ENCODE peak calls at places on chromosomes 13 and 19, in four cellular contexts. Q is HCT116, V is Peyer's patch, N is HepG2. K is an unnamed sample.

GRCh38 chr19:32997716-32998355 is 25.8 kb downstream of the FAAP24 start:
- DNase-seq in V (no peak), Q (no peak), N (no peak), K (no peak)

GRCh38 chr13:79992111-79992510 is 348.8 kb downstream of the SPRY2 start:
- DNase-seq in Q (no peak), V (no peak), N (no peak), K (no peak)

GRCh38 chr13:101512650-101513049 is 60.2 kb downstream of the ITGBL1 start:
- DNase-seq in Q (no peak), V (no peak), N (no peak), K (no peak)

GRCh38 chr13:40063278-40063698 is 407.8 kb downstream of the COG6 start:
- DNase-seq in V (no peak), Q (no peak), N (no peak), K (no peak)

GRCh38 chr13:49347650-49348385 is 96.0 kb downstream of the CAB39L start:
- DNase-seq in N (no peak), Q (no peak), V (no peak), K (no peak)

GRCh38 chr19:48644355-48644754 is 1.6 kb downstream of the CA11 start:
- DNase-seq in N (no peak), V (no peak), Q (no peak), K (no peak)

GRCh38 chr19:40689339-40690049 is 957 bp downstream of the NUMBL start:
- DNase-seq in Q (no peak), N (no peak), V (no peak), K (peak)

GRCh38 chr19:18863843-18864362 is 32.1 kb downstream of the CERS1 start:
- DNase-seq in N (no peak), Q (no peak), V (no peak), K (no peak)

GRCh38 chr13:78689011-78689410 is 30.1 kb upstream of the OBI1 start:
- DNase-seq in N (peak), Q (no peak), V (no peak), K (no peak)

GRCh38 chr13:46127336-46128023 is 22.6 kb upstream of the CPB2 start:
- DNase-seq in N (no peak), V (no peak), Q (no peak), K (no peak)
- TF ChIP-seq POLR2A in N (no peak), V (no peak), Q (no peak), K (no peak)

GRCh38 chr13:23999411-23999810 is 102.1 kb upstream of the C1QTNF9B start:
- DNase-seq in V (no peak), Q (no peak), N (no peak), K (no peak)

GRCh38 chr13:24004971-24005370 is 107.7 kb upstream of the C1QTNF9B start:
- DNase-seq in V (no peak), Q (no peak), N (no peak), K (no peak)

GRCh38 chr13:24004142-24004541 is 106.8 kb upstream of the C1QTNF9B start:
- DNase-seq in Q (no peak), N (peak), V (no peak), K (no peak)

GRCh38 chr13:24005711-24006281 is 108.5 kb upstream of the C1QTNF9B start:
- DNase-seq in Q (no peak), N (no peak), V (no peak), K (no peak)

DNA sequence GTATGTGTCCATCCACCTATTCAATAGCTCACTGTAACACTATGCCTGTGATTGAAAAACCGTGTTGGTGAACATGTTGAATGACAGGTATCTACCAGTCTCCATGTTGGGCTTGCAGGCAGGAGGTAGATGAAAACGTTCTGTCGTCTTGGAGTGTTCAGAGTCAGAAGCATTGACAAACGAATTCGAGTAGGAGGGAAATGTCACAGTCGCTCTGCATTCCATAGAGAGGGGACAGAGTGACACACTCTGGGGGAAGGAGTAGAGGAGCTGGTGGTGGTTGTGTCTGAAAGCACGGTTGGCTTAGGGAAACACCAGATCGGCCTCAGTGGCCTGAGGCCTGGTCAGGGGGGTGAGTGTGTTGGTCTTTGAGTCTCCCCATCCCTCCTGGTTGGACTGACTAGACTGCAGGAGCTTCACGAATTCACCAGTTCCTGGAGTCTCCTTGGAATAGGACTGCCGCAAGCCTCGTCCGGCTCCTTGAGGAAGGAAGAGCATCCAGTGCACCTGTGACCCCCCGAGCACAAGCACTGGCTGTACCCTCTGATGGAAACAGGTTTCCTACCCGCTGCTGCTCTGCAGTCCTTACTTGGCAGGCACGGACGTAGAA is 105.0 kb upstream of the C1QTNF9B start:
- DNase-seq in V (no peak), N (no peak), Q (no peak), K (no peak)
- TF ChIP-seq POLR2A in V (no peak), N (no peak), Q (no peak), K (no peak)

GRCh38 chr13:87925006-87925405 is 253.8 kb downstream of the SLITRK5 start:
- DNase-seq in Q (no peak), V (no peak), N (no peak), K (no peak)
- TF ChIP-seq POLR2A in Q (no peak), V (no peak), N (no peak), K (no peak)

GRCh38 chr13:21061077-21061945 is at the start of gene LATS2:
- DNase-seq in V (peak), Q (peak), N (peak), K (peak)
- TF ChIP-seq POLR2A in V (peak), Q (peak), N (peak), K (peak)